ENCODE peak calls at places on chromosomes 1 and 21, in four cellular contexts. One of them, this sample, is unnamed.

GRCh38 chr1:114735479-114735878 is 18.9 kb upstream of the NRAS start:
- DNase-seq in K562: no peak
- DNase-seq in HCT116: no peak
- DNase-seq in SK-N-SH: no peak
- DNase-seq in this sample: no peak

GRCh38 chr1:215748431-215748830 is 181.3 kb downstream of the KCTD3 start:
- DNase-seq in SK-N-SH: no peak
- DNase-seq in K562: no peak
- DNase-seq in HCT116: no peak
- DNase-seq in this sample: no peak

GRCh38 chr1:150548632-150549495 is at the start of gene ADAMTSL4:
- DNase-seq in HCT116: no peak
- DNase-seq in K562: peak
- DNase-seq in SK-N-SH: peak
- DNase-seq in this sample: no peak

GRCh38 chr21:32653326-32653901 is 41.2 kb upstream of the CFAP298 start:
- DNase-seq in SK-N-SH: peak
- DNase-seq in K562: peak
- DNase-seq in HCT116: peak
- DNase-seq in this sample: peak

GRCh38 chr1:205294175-205294913 is 27.2 kb downstream of the NUAK2 start:
- DNase-seq in SK-N-SH: no peak
- DNase-seq in HCT116: no peak
- DNase-seq in K562: peak
- DNase-seq in this sample: peak

GRCh38 chr21:25999935-26000582 is 170.5 kb downstream of the APP start:
- DNase-seq in SK-N-SH: no peak
- DNase-seq in HCT116: no peak
- DNase-seq in K562: no peak
- DNase-seq in this sample: no peak

GRCh38 chr1:47561523-47562007 is 123.7 kb downstream of the FOXD2 start:
- DNase-seq in HCT116: no peak
- DNase-seq in K562: no peak
- DNase-seq in SK-N-SH: no peak
- DNase-seq in this sample: no peak

GRCh38 chr1:70718086-70718630 is 307.1 kb downstream of the CTH start:
- DNase-seq in SK-N-SH: no peak
- DNase-seq in K562: no peak
- DNase-seq in HCT116: no peak
- DNase-seq in this sample: no peak

GRCh38 chr1:244067893-244068292 is 16.8 kb downstream of the ZBTB18 start:
- DNase-seq in SK-N-SH: no peak
- DNase-seq in K562: no peak
- DNase-seq in HCT116: no peak
- DNase-seq in this sample: peak

GRCh38 chr1:46363121-46363520 is 22.5 kb downstream of the NSUN4 start:
- DNase-seq in SK-N-SH: no peak
- DNase-seq in HCT116: no peak
- DNase-seq in K562: no peak
- DNase-seq in this sample: no peak

GRCh38 chr1:110800079-110800478 is 72.9 kb upstream of the CD53 start:
- DNase-seq in HCT116: no peak
- DNase-seq in SK-N-SH: no peak
- DNase-seq in K562: no peak
- DNase-seq in this sample: no peak

GRCh38 chr1:61452354-61452990 is 272.5 kb downstream of the TM2D1 start:
- DNase-seq in SK-N-SH: no peak
- DNase-seq in HCT116: no peak
- DNase-seq in K562: no peak
- DNase-seq in this sample: no peak
- TF ChIP-seq ELF1 in SK-N-SH: no peak
- TF ChIP-seq ELF1 in HCT116: no peak
- TF ChIP-seq ELF1 in K562: no peak
- TF ChIP-seq ELF1 in this sample: no peak

GRCh38 chr1:87170151-87170550 is 158.5 kb upstream of the LMO4 start:
- DNase-seq in SK-N-SH: no peak
- DNase-seq in HCT116: no peak
- DNase-seq in K562: no peak
- DNase-seq in this sample: no peak
- TF ChIP-seq ELF1 in SK-N-SH: no peak
- TF ChIP-seq ELF1 in HCT116: no peak
- TF ChIP-seq ELF1 in K562: no peak
- TF ChIP-seq ELF1 in this sample: no peak

GRCh38 chr1:116553386-116554115 is 17.3 kb downstream of the CD58 start:
- DNase-seq in HCT116: peak
- DNase-seq in SK-N-SH: no peak
- DNase-seq in K562: no peak
- DNase-seq in this sample: no peak
- TF ChIP-seq ELF1 in HCT116: no peak
- TF ChIP-seq ELF1 in SK-N-SH: no peak
- TF ChIP-seq ELF1 in K562: no peak
- TF ChIP-seq ELF1 in this sample: no peak

GRCh38 chr1:200980452-200980772 is 43.1 kb downstream of the KIF21B start:
- DNase-seq in HCT116: no peak
- DNase-seq in K562: no peak
- DNase-seq in SK-N-SH: no peak
- DNase-seq in this sample: no peak

GRCh38 chr1:200982071-200982945 is 41.2 kb downstream of the KIF21B start:
- DNase-seq in SK-N-SH: no peak
- DNase-seq in HCT116: no peak
- DNase-seq in K562: no peak
- DNase-seq in this sample: no peak

GRCh38 chr1:200981278-200981677 is 42.2 kb downstream of the KIF21B start:
- DNase-seq in K562: no peak
- DNase-seq in SK-N-SH: no peak
- DNase-seq in HCT116: no peak
- DNase-seq in this sample: no peak

GRCh38 chr1:200980873-200981272 is 42.6 kb downstream of the KIF21B start:
- DNase-seq in HCT116: no peak
- DNase-seq in K562: no peak
- DNase-seq in SK-N-SH: no peak
- DNase-seq in this sample: no peak

DNA sequence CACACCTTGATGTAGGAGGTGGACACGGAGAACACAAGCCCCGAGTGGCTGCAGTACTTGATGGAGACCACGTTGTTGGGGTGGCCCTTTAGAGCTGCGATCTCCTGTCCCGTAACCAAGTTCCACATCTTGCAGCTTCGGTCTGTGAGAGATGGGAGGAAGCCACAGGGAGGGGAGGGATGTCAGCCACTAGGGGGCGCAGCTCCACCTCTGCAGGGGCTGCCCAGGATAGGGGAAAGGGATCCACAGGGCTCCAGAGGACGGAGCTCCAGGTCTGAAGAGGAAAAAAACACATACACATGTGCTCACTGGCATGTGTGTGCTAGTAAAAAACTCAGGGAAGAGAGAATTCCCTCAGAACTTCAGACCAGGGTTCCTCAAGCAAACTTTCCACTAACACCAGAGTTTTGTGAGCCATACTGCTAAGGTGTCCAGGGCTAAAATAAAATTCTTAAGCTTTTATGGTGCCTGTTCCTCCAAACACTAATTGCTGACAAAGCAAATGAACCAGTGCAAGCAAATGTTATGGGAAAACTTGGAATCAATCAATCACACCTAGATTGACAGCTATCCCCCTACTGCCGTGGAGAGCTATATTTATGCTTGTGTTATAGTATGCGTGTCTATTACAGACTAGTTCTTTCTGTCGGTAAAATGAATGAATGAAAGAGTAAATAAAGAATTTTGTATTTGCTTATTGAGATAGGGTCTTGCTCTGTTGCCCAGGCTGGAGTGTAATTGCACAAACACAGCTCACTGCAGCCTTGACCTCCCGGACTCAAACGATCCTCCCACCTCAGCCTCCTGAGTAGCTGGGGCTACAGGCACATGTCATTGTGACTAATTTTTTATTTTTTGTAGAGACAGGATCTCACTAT is 43.7 kb downstream of the KIF21B start:
- DNase-seq in K562: peak
- DNase-seq in HCT116: peak
- DNase-seq in SK-N-SH: peak
- DNase-seq in this sample: peak
- TF ChIP-seq ELF1 in K562: no peak
- TF ChIP-seq ELF1 in HCT116: no peak
- TF ChIP-seq ELF1 in SK-N-SH: no peak
- TF ChIP-seq ELF1 in this sample: no peak

GRCh38 chr21:37006521-37007291 is at the start of gene RIPPLY3:
- DNase-seq in K562: no peak
- DNase-seq in SK-N-SH: peak
- DNase-seq in HCT116: no peak
- DNase-seq in this sample: no peak
- TF ChIP-seq ELF1 in K562: no peak
- TF ChIP-seq ELF1 in SK-N-SH: no peak
- TF ChIP-seq ELF1 in HCT116: no peak
- TF ChIP-seq ELF1 in this sample: no peak

GRCh38 chr1:223885614-223886013 is 39.9 kb upstream of the TP53BP2 start:
- DNase-seq in HCT116: no peak
- DNase-seq in K562: no peak
- DNase-seq in SK-N-SH: no peak
- DNase-seq in this sample: no peak

GRCh38 chr1:223886516-223886921 is 40.8 kb upstream of the TP53BP2 start:
- DNase-seq in K562: no peak
- DNase-seq in HCT116: no peak
- DNase-seq in SK-N-SH: no peak
- DNase-seq in this sample: peak

GRCh38 chr1:223887724-223888428 is 42.1 kb upstream of the TP53BP2 start:
- DNase-seq in HCT116: peak
- DNase-seq in K562: no peak
- DNase-seq in SK-N-SH: no peak
- DNase-seq in this sample: no peak
- TF ChIP-seq ELF1 in HCT116: no peak
- TF ChIP-seq ELF1 in K562: no peak
- TF ChIP-seq ELF1 in SK-N-SH: no peak
- TF ChIP-seq ELF1 in this sample: no peak

DNA sequence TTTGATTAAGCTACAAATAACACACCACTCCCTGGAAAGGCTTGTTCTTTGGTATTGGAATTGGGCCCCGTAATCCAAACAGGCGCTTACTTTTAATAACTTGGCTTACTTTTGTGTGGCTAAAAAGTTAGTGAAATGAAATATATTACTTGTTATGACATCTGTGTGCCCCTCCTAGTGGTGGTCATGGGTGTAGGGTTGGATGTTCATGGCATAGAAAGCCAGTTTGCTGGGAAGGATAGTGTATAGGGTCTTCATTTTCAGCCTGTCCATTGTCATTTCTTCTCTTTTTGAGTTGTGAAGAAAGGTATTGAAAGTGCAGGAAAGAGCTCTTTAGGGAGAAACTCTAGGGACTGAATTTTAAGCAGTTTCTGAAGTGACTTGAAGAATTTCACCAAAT is 5.9 kb downstream of the CDC14A start:
- DNase-seq in K562: no peak
- DNase-seq in SK-N-SH: peak
- DNase-seq in HCT116: no peak
- DNase-seq in this sample: no peak
- TF ChIP-seq ELF1 in K562: no peak
- TF ChIP-seq ELF1 in SK-N-SH: no peak
- TF ChIP-seq ELF1 in HCT116: no peak
- TF ChIP-seq ELF1 in this sample: no peak

GRCh38 chr1:118085365-118085764 is 99.7 kb downstream of the SPAG17 start:
- DNase-seq in HCT116: no peak
- DNase-seq in SK-N-SH: no peak
- DNase-seq in K562: no peak
- DNase-seq in this sample: no peak

GRCh38 chr1:118077331-118078055 is 107.5 kb downstream of the SPAG17 start:
- DNase-seq in K562: peak
- DNase-seq in HCT116: peak
- DNase-seq in SK-N-SH: no peak
- DNase-seq in this sample: peak

GRCh38 chr1:118084400-118084799 is 100.6 kb downstream of the SPAG17 start:
- DNase-seq in K562: no peak
- DNase-seq in SK-N-SH: no peak
- DNase-seq in HCT116: no peak
- DNase-seq in this sample: no peak

GRCh38 chr1:118081387-118081786 is 103.6 kb downstream of the SPAG17 start:
- DNase-seq in K562: no peak
- DNase-seq in HCT116: no peak
- DNase-seq in SK-N-SH: no peak
- DNase-seq in this sample: no peak

DNA sequence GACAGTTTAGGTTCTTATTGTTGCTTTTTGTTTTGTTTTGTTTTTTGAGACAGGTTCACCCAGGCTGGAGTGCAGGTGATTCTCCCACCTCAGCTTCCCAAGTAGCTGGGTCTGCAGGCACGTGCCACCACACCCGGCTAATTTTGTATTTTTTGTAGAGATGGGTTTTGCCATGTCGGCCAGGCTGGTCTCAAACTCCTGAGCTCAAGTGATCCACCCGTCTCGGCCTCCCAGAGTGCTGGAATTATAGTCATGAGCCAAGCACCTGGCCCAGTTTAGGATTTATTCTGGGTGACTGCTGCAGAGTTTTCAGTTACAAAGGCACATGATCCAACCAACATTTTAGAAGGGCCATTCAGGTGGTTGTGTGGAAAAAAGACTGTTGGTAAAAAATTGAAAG is 102.0 kb downstream of the SPAG17 start:
- DNase-seq in SK-N-SH: no peak
- DNase-seq in HCT116: no peak
- DNase-seq in K562: no peak
- DNase-seq in this sample: no peak
- TF ChIP-seq ELF1 in SK-N-SH: no peak
- TF ChIP-seq ELF1 in HCT116: no peak
- TF ChIP-seq ELF1 in K562: no peak
- TF ChIP-seq ELF1 in this sample: no peak

GRCh38 chr1:10698726-10699469 is 97.5 kb downstream of the CASZ1 start:
- DNase-seq in HCT116: no peak
- DNase-seq in SK-N-SH: no peak
- DNase-seq in K562: no peak
- DNase-seq in this sample: no peak

GRCh38 chr1:10699470-10699835 is 97.0 kb downstream of the CASZ1 start:
- DNase-seq in K562: no peak
- DNase-seq in SK-N-SH: no peak
- DNase-seq in HCT116: no peak
- DNase-seq in this sample: no peak

GRCh38 chr1:10694633-10695627 is 101.5 kb downstream of the CASZ1 start:
- DNase-seq in HCT116: peak
- DNase-seq in SK-N-SH: peak
- DNase-seq in K562: peak
- DNase-seq in this sample: peak

GRCh38 chr1:10696977-10697376 is 99.5 kb downstream of the CASZ1 start:
- DNase-seq in HCT116: no peak
- DNase-seq in SK-N-SH: no peak
- DNase-seq in K562: peak
- DNase-seq in this sample: no peak

GRCh38 chr1:10697621-10698160 is 98.8 kb downstream of the CASZ1 start:
- DNase-seq in HCT116: no peak
- DNase-seq in SK-N-SH: no peak
- DNase-seq in K562: no peak
- DNase-seq in this sample: no peak
- TF ChIP-seq ELF1 in HCT116: no peak
- TF ChIP-seq ELF1 in SK-N-SH: no peak
- TF ChIP-seq ELF1 in K562: no peak
- TF ChIP-seq ELF1 in this sample: no peak

This sample was measured in HepG2.